ENCODE peak calls at places on chromosome 16, in eight cellular contexts. One of them, this sample, is unnamed.
A peak's percentile ranks its signal among the peaks of the same experiment; 100 is the strongest.

GRCh38 chr16:26158142-26158759 is 466.5 kb downstream of the HS3ST4 start:
- ATAC-seq in natural killer cell: no peak
- ATAC-seq in stimulated activated naive CD8-positive, alpha-beta T cell treated with anti-CD3 and anti-CD28 coated beads, Interleukin-15, amount 100 ng/mL, for 72 hours: no peak
- ATAC-seq in lower lobe of right lung: no peak
- ATAC-seq in gastroesophageal sphincter: no peak
- ATAC-seq in left ventricle myocardium superior: no peak
- ATAC-seq in aorta: no peak
- ATAC-seq in memory B cell: no peak
- ATAC-seq in this sample: no peak

GRCh38 chr16:26606381-26607150 is 460.2 kb upstream of the C16orf82 start:
- ATAC-seq in natural killer cell: no peak
- ATAC-seq in stimulated activated naive CD8-positive, alpha-beta T cell treated with anti-CD3 and anti-CD28 coated beads, Interleukin-15, amount 100 ng/mL, for 72 hours: no peak
- ATAC-seq in lower lobe of right lung: no peak
- ATAC-seq in gastroesophageal sphincter: no peak
- ATAC-seq in left ventricle myocardium superior: no peak
- ATAC-seq in aorta: no peak
- ATAC-seq in memory B cell: no peak
- ATAC-seq in this sample: no peak

GRCh38 chr16:3841729-3842508 is 38.6 kb downstream of the CREBBP start:
- ATAC-seq in natural killer cell: peak; percentile 41
- ATAC-seq in stimulated activated naive CD8-positive, alpha-beta T cell treated with anti-CD3 and anti-CD28 coated beads, Interleukin-15, amount 100 ng/mL, for 72 hours: no peak
- ATAC-seq in lower lobe of right lung: peak; percentile 40
- ATAC-seq in gastroesophageal sphincter: no peak
- ATAC-seq in left ventricle myocardium superior: peak; percentile 27
- ATAC-seq in aorta: no peak
- ATAC-seq in memory B cell: peak; percentile 77
- ATAC-seq in this sample: no peak

GRCh38 chr16:12548270-12548983 is 255.3 kb downstream of the CPPED1 start:
- ATAC-seq in natural killer cell: no peak
- ATAC-seq in stimulated activated naive CD8-positive, alpha-beta T cell treated with anti-CD3 and anti-CD28 coated beads, Interleukin-15, amount 100 ng/mL, for 72 hours: peak; percentile 58
- ATAC-seq in lower lobe of right lung: no peak
- ATAC-seq in gastroesophageal sphincter: no peak
- ATAC-seq in left ventricle myocardium superior: no peak
- ATAC-seq in aorta: no peak
- ATAC-seq in memory B cell: no peak
- ATAC-seq in this sample: peak; percentile 79

GRCh38 chr16:63312343-63312742 is 1276.1 kb upstream of the CDH8 start:
- ATAC-seq in natural killer cell: no peak
- ATAC-seq in stimulated activated naive CD8-positive, alpha-beta T cell treated with anti-CD3 and anti-CD28 coated beads, Interleukin-15, amount 100 ng/mL, for 72 hours: no peak
- ATAC-seq in lower lobe of right lung: no peak
- ATAC-seq in gastroesophageal sphincter: peak; percentile 34
- ATAC-seq in left ventricle myocardium superior: peak; percentile 71
- ATAC-seq in aorta: no peak
- ATAC-seq in memory B cell: no peak
- ATAC-seq in this sample: no peak

GRCh38 chr16:79929260-79929977 is 328.9 kb upstream of the MAF start:
- ATAC-seq in natural killer cell: no peak
- ATAC-seq in stimulated activated naive CD8-positive, alpha-beta T cell treated with anti-CD3 and anti-CD28 coated beads, Interleukin-15, amount 100 ng/mL, for 72 hours: no peak
- ATAC-seq in lower lobe of right lung: no peak
- ATAC-seq in gastroesophageal sphincter: no peak
- ATAC-seq in left ventricle myocardium superior: no peak
- ATAC-seq in aorta: no peak
- ATAC-seq in memory B cell: no peak
- ATAC-seq in this sample: no peak

GRCh38 chr16:26204138-26204537 is 512.4 kb downstream of the HS3ST4 start:
- ATAC-seq in natural killer cell: no peak
- ATAC-seq in stimulated activated naive CD8-positive, alpha-beta T cell treated with anti-CD3 and anti-CD28 coated beads, Interleukin-15, amount 100 ng/mL, for 72 hours: peak; percentile 78
- ATAC-seq in lower lobe of right lung: no peak
- ATAC-seq in gastroesophageal sphincter: no peak
- ATAC-seq in left ventricle myocardium superior: no peak
- ATAC-seq in aorta: no peak
- ATAC-seq in memory B cell: no peak
- ATAC-seq in this sample: peak; percentile 68

GRCh38 chr16:89444151-89444723 is 46.1 kb downstream of the ANKRD11 start:
- ATAC-seq in natural killer cell: no peak
- ATAC-seq in stimulated activated naive CD8-positive, alpha-beta T cell treated with anti-CD3 and anti-CD28 coated beads, Interleukin-15, amount 100 ng/mL, for 72 hours: no peak
- ATAC-seq in lower lobe of right lung: no peak
- ATAC-seq in gastroesophageal sphincter: no peak
- ATAC-seq in left ventricle myocardium superior: no peak
- ATAC-seq in aorta: no peak
- ATAC-seq in memory B cell: no peak
- ATAC-seq in this sample: no peak

GRCh38 chr16:8855051-8855786 is 13.6 kb downstream of the CARHSP1 start:
- ATAC-seq in natural killer cell: no peak
- ATAC-seq in stimulated activated naive CD8-positive, alpha-beta T cell treated with anti-CD3 and anti-CD28 coated beads, Interleukin-15, amount 100 ng/mL, for 72 hours: no peak
- ATAC-seq in lower lobe of right lung: no peak
- ATAC-seq in gastroesophageal sphincter: no peak
- ATAC-seq in left ventricle myocardium superior: no peak
- ATAC-seq in aorta: no peak
- ATAC-seq in memory B cell: no peak
- ATAC-seq in this sample: no peak

GRCh38 chr16:53892155-53892554 is 188.2 kb downstream of the FTO start:
- ATAC-seq in natural killer cell: peak; percentile 77
- ATAC-seq in stimulated activated naive CD8-positive, alpha-beta T cell treated with anti-CD3 and anti-CD28 coated beads, Interleukin-15, amount 100 ng/mL, for 72 hours: peak; percentile 49
- ATAC-seq in lower lobe of right lung: peak; percentile 86
- ATAC-seq in gastroesophageal sphincter: no peak
- ATAC-seq in left ventricle myocardium superior: peak; percentile 78
- ATAC-seq in aorta: peak; percentile 67
- ATAC-seq in memory B cell: no peak
- ATAC-seq in this sample: peak; percentile 35

GRCh38 chr16:57538235-57538711 is 1.9 kb upstream of the CCDC102A start:
- ATAC-seq in natural killer cell: no peak
- ATAC-seq in stimulated activated naive CD8-positive, alpha-beta T cell treated with anti-CD3 and anti-CD28 coated beads, Interleukin-15, amount 100 ng/mL, for 72 hours: peak; percentile 44
- ATAC-seq in lower lobe of right lung: no peak
- ATAC-seq in gastroesophageal sphincter: no peak
- ATAC-seq in left ventricle myocardium superior: no peak
- ATAC-seq in aorta: no peak
- ATAC-seq in memory B cell: no peak
- ATAC-seq in this sample: peak; percentile 41